ENCODE peak calls at places on chromosomes 16 and 17, in eight cellular contexts. H is fibroblast of lung, C is ovary, S is left lung, M is prostate gland, J is OCI-LY7, B is breast epithelium, I is ascending aorta. Z is an unnamed sample.
A peak's percentile ranks its signal among the peaks of the same experiment; 100 is the strongest.

GRCh38 chr16:48611329-48612137 is 1.6 kb upstream of the N4BP1 start:
- DNase-seq in H (no peak), B (no peak), S (no peak), C (no peak), I (no peak), J (no peak), M (no peak), Z (no peak)

GRCh38 chr16:68826652-68827051 is 16.7 kb upstream of the TANGO6 start:
- DNase-seq in C (no peak), I (no peak), S (no peak), H (no peak), M (no peak), B (no peak), J (no peak), Z (no peak)

GRCh38 chr17:79630120-79630519 is 19.3 kb upstream of the RBFOX3 start:
- DNase-seq in H (no peak), I (no peak), M (no peak), S (no peak), J (no peak), C (peak; percentile 2), B (peak; percentile 37), Z (no peak)

GRCh38 chr16:64362193-64362592 is 759.7 kb downstream of the CDH11 start:
- DNase-seq in S (no peak), B (no peak), C (no peak), H (no peak), M (no peak), J (no peak), I (no peak), Z (peak; percentile 37)

GRCh38 chr16:67963325-67964321 is 4.8 kb downstream of the SLC12A4 start:
- DNase-seq in J (no peak), S (peak; percentile 79), C (no peak), H (no peak), M (no peak), I (no peak), B (no peak), Z (no peak)

GRCh38 chr16:5466551-5466950 is 369.0 kb upstream of the EEF2KMT start:
- DNase-seq in M (no peak), J (no peak), H (no peak), I (no peak), B (no peak), C (no peak), S (no peak), Z (no peak)

GRCh38 chr17:7440823-7441174 is 1.5 kb downstream of the FGF11 start:
- DNase-seq in J (no peak), S (peak; percentile 83), I (no peak), C (no peak), B (no peak), M (no peak), H (no peak), Z (no peak)

GRCh38 chr17:72425133-72425795 is 304.4 kb downstream of the SOX9 start:
- DNase-seq in I (no peak), C (no peak), J (no peak), S (no peak), H (no peak), B (no peak), M (no peak), Z (no peak)

GRCh38 chr16:86783626-86784266 is 205.4 kb downstream of the FOXL1 start:
- DNase-seq in H (no peak), B (peak; percentile 71), S (no peak), I (no peak), J (no peak), M (peak; percentile 93), C (no peak), Z (no peak)

GRCh38 chr16:2284001-2284770 is 16.3 kb upstream of the RNPS1 start:
- DNase-seq in M (no peak), J (no peak), H (no peak), B (no peak), I (no peak), C (no peak), S (peak; percentile 66), Z (no peak)

GRCh38 chr16:31202402-31203385 is at the start of gene PYCARD:
- DNase-seq in B (no peak), H (peak; percentile 28), C (peak; percentile 26), I (no peak), M (peak; percentile 21), S (peak; percentile 95), J (peak; percentile 37), Z (no peak)

GRCh38 chr17:16923097-16923903 is 48.6 kb downstream of the TNFRSF13B start:
- DNase-seq in B (peak; percentile 39), H (no peak), C (no peak), S (no peak), J (no peak), I (no peak), M (no peak), Z (no peak)

GRCh38 chr16:30896890-30897730 is 696 bp downstream of the CTF1 start:
- DNase-seq in H (peak; percentile 89), S (peak; percentile 97), J (peak; percentile 83), M (peak; percentile 89), B (peak; percentile 88), I (peak; percentile 65), C (peak; percentile 88), Z (peak; percentile 59)

GRCh38 chr16:85330694-85331188 is 218.5 kb upstream of the CIBAR2 start:
- DNase-seq in S (no peak), H (peak; percentile 85), M (peak; percentile 23), B (no peak), I (no peak), C (no peak), J (peak; percentile 87), Z (peak; percentile 61)

GRCh38 chr17:20991276-20992037 is 51.4 kb downstream of the USP22 start:
- DNase-seq in C (no peak), J (no peak), H (no peak), S (no peak), B (no peak), I (no peak), M (no peak), Z (no peak)

GRCh38 chr16:4218202-4218601 is 23.7 kb downstream of the SRL start:
- DNase-seq in B (no peak), J (no peak), I (no peak), S (no peak), H (no peak), C (no peak), M (no peak), Z (no peak)

GRCh38 chr17:70552230-70552981 is 383.1 kb downstream of the KCNJ2 start:
- DNase-seq in H (peak; percentile 76), B (no peak), S (no peak), I (no peak), C (no peak), J (peak; percentile 69), M (peak; percentile 10), Z (no peak)

GRCh38 chr17:63452979-63453551 is 7.0 kb upstream of the CYB561 start:
- DNase-seq in M (no peak), C (no peak), I (no peak), J (no peak), H (no peak), B (no peak), S (peak; percentile 53), Z (no peak)

DNA sequence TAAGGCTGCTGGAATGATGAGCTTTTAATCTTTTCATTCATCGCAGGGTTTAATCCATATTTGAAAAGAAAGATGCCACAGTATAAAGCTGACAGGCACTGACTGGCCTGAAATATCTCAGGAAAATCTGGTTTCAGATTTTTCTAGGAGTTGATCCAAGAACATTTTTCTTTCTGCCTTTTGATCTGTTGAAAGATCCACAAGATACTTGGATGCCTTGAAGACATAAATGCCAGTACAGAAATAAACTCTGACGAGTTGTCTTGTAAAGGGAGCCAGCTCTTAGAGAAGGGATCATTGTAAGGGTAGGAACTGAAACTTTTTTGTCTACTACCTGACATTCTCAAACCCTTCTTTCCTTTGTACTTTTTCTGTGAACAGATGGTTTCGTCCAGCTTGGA is 25.4 kb upstream of the KRT20 start:
- DNase-seq in B (no peak), C (no peak), S (no peak), M (peak; percentile 48), J (no peak), H (peak; percentile 49), I (no peak), Z (no peak)
- TF ChIP-seq CTCF in B (no peak), C (no peak), S (no peak), M (no peak), J (no peak), H (no peak), I (no peak), Z (no peak)

GRCh38 chr17:76085731-76086366 is 6.9 kb downstream of the ZACN start:
- DNase-seq in I (no peak), B (no peak), C (no peak), H (no peak), M (no peak), S (no peak), J (no peak), Z (no peak)
- H3K36me3 ChIP-seq in I (peaks cover 81% of the 10 kb centered on the region), B (peaks cover 6% of the 10 kb centered on the region), C (no peaks in the 10 kb centered on the region), H (peaks cover 30% of the 10 kb centered on the region), M (peaks cover 20% of the 10 kb centered on the region), S (peaks cover 3% of the 10 kb centered on the region), J (peaks cover 67% of the 10 kb centered on the region), Z (peaks cover 2% of the 10 kb centered on the region)

GRCh38 chr17:53316073-53316472 is 506.7 kb upstream of the KIF2B start:
- DNase-seq in S (peak; percentile 10), I (no peak), M (no peak), C (no peak), B (no peak), J (no peak), H (no peak), Z (no peak)

GRCh38 chr17:53316988-53317387 is 505.7 kb upstream of the KIF2B start:
- DNase-seq in M (no peak), H (no peak), J (no peak), I (no peak), B (no peak), S (no peak), C (no peak), Z (no peak)

GRCh38 chr17:53313746-53314145 is 509.0 kb upstream of the KIF2B start:
- DNase-seq in I (no peak), H (peak; percentile 7), B (no peak), C (no peak), S (no peak), J (no peak), M (no peak), Z (no peak)
- TF ChIP-seq CTCF in I (no peak), H (no peak), B (no peak), C (no peak), S (no peak), J (no peak), M (no peak), Z (no peak)

GRCh38 chr17:36994438-36994837 is 45.7 kb downstream of the AATF start:
- DNase-seq in I (no peak), H (no peak), S (no peak), J (no peak), B (no peak), C (no peak), M (no peak), Z (no peak)

GRCh38 chr17:36993227-36993626 is 44.5 kb downstream of the AATF start:
- DNase-seq in M (no peak), C (no peak), B (no peak), H (no peak), J (no peak), I (no peak), S (no peak), Z (no peak)

GRCh38 chr17:36989173-36989572 is 40.4 kb downstream of the AATF start:
- DNase-seq in J (no peak), M (no peak), H (no peak), C (no peak), S (no peak), B (no peak), I (no peak), Z (no peak)

DNA sequence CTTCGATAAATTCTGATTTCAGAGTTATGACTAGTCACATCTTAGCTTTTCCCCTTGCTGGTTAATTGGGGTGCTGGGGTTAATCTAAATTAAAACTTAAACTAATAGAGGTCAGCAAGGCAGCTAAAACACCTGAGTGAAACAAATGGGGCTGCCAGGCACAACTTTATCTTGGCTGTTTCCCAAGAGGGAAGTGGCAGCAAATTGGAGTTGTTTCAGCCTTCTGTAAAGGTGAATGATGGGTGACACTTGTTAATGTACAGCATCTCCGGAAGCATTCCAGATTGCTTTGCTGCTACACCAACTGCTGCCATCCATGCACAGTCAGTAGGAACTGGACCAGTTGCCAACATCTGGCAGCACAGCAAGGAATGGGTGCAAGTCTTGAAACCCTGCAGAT is 43.9 kb downstream of the AATF start:
- DNase-seq in S (no peak), H (no peak), J (no peak), M (no peak), B (no peak), I (no peak), C (no peak), Z (no peak)
- H3K36me3 ChIP-seq in S (no peaks in the 10 kb centered on the region), H (peaks cover 4% of the 10 kb centered on the region), J (peaks cover 98% of the 10 kb centered on the region), M (no peaks in the 10 kb centered on the region), B (no peaks in the 10 kb centered on the region), I (peaks cover 67% of the 10 kb centered on the region), C (no peaks in the 10 kb centered on the region), Z (peaks cover 4% of the 10 kb centered on the region)